ENCODE peak calls at places on chromosomes 11 and 22, in five cellular contexts. One of them, this sample, is unnamed.

GRCh38 chr11:67356551-67356866 is 3.2 kb upstream of the POLD4 start:
- DNase-seq in cardiac septum: no peak
- DNase-seq in Peyer's patch: no peak
- DNase-seq in mesendoderm: no peak
- DNase-seq in GM18507: no peak
- DNase-seq in this sample: no peak

GRCh38 chr11:120929664-120930154 is 94.2 kb upstream of the TBCEL start:
- DNase-seq in cardiac septum: no peak
- DNase-seq in Peyer's patch: peak
- DNase-seq in mesendoderm: peak
- DNase-seq in GM18507: peak
- DNase-seq in this sample: peak

GRCh38 chr11:3096909-3097395 is 39.7 kb upstream of the CARS1 start:
- DNase-seq in cardiac septum: peak
- DNase-seq in Peyer's patch: peak
- DNase-seq in mesendoderm: no peak
- DNase-seq in GM18507: no peak
- DNase-seq in this sample: no peak

GRCh38 chr11:34249439-34250073 is 108.3 kb downstream of the ABTB2 start:
- DNase-seq in cardiac septum: no peak
- DNase-seq in Peyer's patch: no peak
- DNase-seq in mesendoderm: no peak
- DNase-seq in GM18507: no peak
- DNase-seq in this sample: no peak

GRCh38 chr11:78194490-78194889 is 5.8 kb downstream of the USP35 start:
- DNase-seq in cardiac septum: no peak
- DNase-seq in Peyer's patch: peak
- DNase-seq in mesendoderm: no peak
- DNase-seq in GM18507: no peak
- DNase-seq in this sample: no peak

GRCh38 chr11:118152552-118153471 is at the start of gene SCN4B:
- DNase-seq in cardiac septum: peak
- DNase-seq in Peyer's patch: peak
- DNase-seq in mesendoderm: peak
- DNase-seq in GM18507: no peak
- DNase-seq in this sample: peak

GRCh38 chr11:70783821-70784220 is 385.5 kb downstream of the CTTN start:
- DNase-seq in cardiac septum: no peak
- DNase-seq in Peyer's patch: no peak
- DNase-seq in mesendoderm: no peak
- DNase-seq in GM18507: no peak
- DNase-seq in this sample: no peak

GRCh38 chr11:68584097-68584496 is 100.2 kb upstream of the GAL start:
- DNase-seq in cardiac septum: no peak
- DNase-seq in Peyer's patch: peak
- DNase-seq in mesendoderm: peak
- DNase-seq in GM18507: peak
- DNase-seq in this sample: peak

GRCh38 chr11:1564535-1565172 is 7.4 kb downstream of the DUSP8 start:
- DNase-seq in cardiac septum: peak
- DNase-seq in Peyer's patch: peak
- DNase-seq in mesendoderm: peak
- DNase-seq in GM18507: no peak
- DNase-seq in this sample: peak

GRCh38 chr11:71076021-71076420 is 176.4 kb downstream of the SHANK2 start:
- DNase-seq in cardiac septum: no peak
- DNase-seq in Peyer's patch: no peak
- DNase-seq in mesendoderm: no peak
- DNase-seq in GM18507: no peak
- DNase-seq in this sample: no peak

GRCh38 chr22:44939451-44939850 is 70.4 kb downstream of the PHF21B start:
- DNase-seq in cardiac septum: no peak
- DNase-seq in Peyer's patch: no peak
- DNase-seq in mesendoderm: no peak
- DNase-seq in GM18507: no peak
- DNase-seq in this sample: no peak

GRCh38 chr11:76662656-76663460 is 7.7 kb downstream of the LRRC32 start:
- DNase-seq in cardiac septum: no peak
- DNase-seq in Peyer's patch: peak
- DNase-seq in mesendoderm: no peak
- DNase-seq in GM18507: no peak
- DNase-seq in this sample: no peak

GRCh38 chr22:50507991-50508884 is at the start of gene NCAPH2:
- DNase-seq in cardiac septum: peak
- DNase-seq in Peyer's patch: peak
- DNase-seq in mesendoderm: peak
- DNase-seq in GM18507: peak
- DNase-seq in this sample: peak

GRCh38 chr11:96322775-96323642 is 20.0 kb downstream of the MAML2 start:
- DNase-seq in cardiac septum: no peak
- DNase-seq in Peyer's patch: no peak
- DNase-seq in mesendoderm: no peak
- DNase-seq in GM18507: no peak
- DNase-seq in this sample: no peak

GRCh38 chr22:36548606-36549005 is 19.6 kb upstream of the EIF3D start:
- DNase-seq in cardiac septum: no peak
- DNase-seq in Peyer's patch: no peak
- DNase-seq in mesendoderm: peak
- DNase-seq in GM18507: no peak
- DNase-seq in this sample: peak

GRCh38 chr22:37256075-37256726 is 12.1 kb upstream of the RAC2 start:
- DNase-seq in cardiac septum: no peak
- DNase-seq in Peyer's patch: no peak
- DNase-seq in mesendoderm: no peak
- DNase-seq in GM18507: no peak
- DNase-seq in this sample: no peak

GRCh38 chr11:128448487-128448886 is 138.9 kb downstream of the ETS1 start:
- DNase-seq in cardiac septum: no peak
- DNase-seq in Peyer's patch: peak
- DNase-seq in mesendoderm: peak
- DNase-seq in GM18507: no peak
- DNase-seq in this sample: no peak

GRCh38 chr11:68021167-68021787 is 9.2 kb upstream of the NDUFS8 start:
- DNase-seq in cardiac septum: no peak
- DNase-seq in Peyer's patch: peak
- DNase-seq in mesendoderm: no peak
- DNase-seq in GM18507: no peak
- DNase-seq in this sample: no peak

GRCh38 chr11:11569936-11570491 is 51.8 kb downstream of the GALNT18 start:
- DNase-seq in cardiac septum: peak
- DNase-seq in Peyer's patch: no peak
- DNase-seq in mesendoderm: no peak
- DNase-seq in GM18507: no peak
- DNase-seq in this sample: no peak

GRCh38 chr22:37330200-37331033 is 48.1 kb downstream of the CYTH4 start:
- DNase-seq in cardiac septum: no peak
- DNase-seq in Peyer's patch: peak
- DNase-seq in mesendoderm: peak
- DNase-seq in GM18507: peak
- DNase-seq in this sample: peak

GRCh38 chr11:126608626-126609010 is 253.1 kb downstream of the ST3GAL4 start:
- DNase-seq in cardiac septum: no peak
- DNase-seq in Peyer's patch: no peak
- DNase-seq in mesendoderm: no peak
- DNase-seq in GM18507: no peak
- DNase-seq in this sample: no peak

GRCh38 chr22:19812910-19813309 is 41.8 kb downstream of the GNB1L start:
- DNase-seq in cardiac septum: peak
- DNase-seq in Peyer's patch: no peak
- DNase-seq in mesendoderm: no peak
- DNase-seq in GM18507: no peak
- DNase-seq in this sample: no peak

GRCh38 chr11:69360606-69361005 is 66.7 kb downstream of the MYEOV start:
- DNase-seq in cardiac septum: peak
- DNase-seq in Peyer's patch: no peak
- DNase-seq in mesendoderm: no peak
- DNase-seq in GM18507: no peak
- DNase-seq in this sample: no peak

GRCh38 chr11:115242982-115243381 is 261.2 kb downstream of the CADM1 start:
- DNase-seq in cardiac septum: no peak
- DNase-seq in Peyer's patch: no peak
- DNase-seq in mesendoderm: no peak
- DNase-seq in GM18507: no peak
- DNase-seq in this sample: no peak

GRCh38 chr22:35739642-35740041 is 22.0 kb downstream of the APOL5 start:
- DNase-seq in cardiac septum: no peak
- DNase-seq in Peyer's patch: no peak
- DNase-seq in mesendoderm: peak
- DNase-seq in GM18507: no peak
- DNase-seq in this sample: peak

GRCh38 chr11:113077379-113077778 is 116.2 kb downstream of the NCAM1 start:
- DNase-seq in cardiac septum: no peak
- DNase-seq in Peyer's patch: no peak
- DNase-seq in mesendoderm: no peak
- DNase-seq in GM18507: no peak
- DNase-seq in this sample: no peak

GRCh38 chr11:73528420-73528819 is 69.5 kb downstream of the FAM168A start:
- DNase-seq in cardiac septum: no peak
- DNase-seq in Peyer's patch: no peak
- DNase-seq in mesendoderm: no peak
- DNase-seq in GM18507: no peak
- DNase-seq in this sample: no peak

GRCh38 chr11:9855579-9856260 is 191.8 kb downstream of the SWAP70 start:
- DNase-seq in cardiac septum: no peak
- DNase-seq in Peyer's patch: no peak
- DNase-seq in mesendoderm: no peak
- DNase-seq in GM18507: no peak
- DNase-seq in this sample: no peak